ENCODE peak calls at places on chromosomes 6 and 20, in eight cellular contexts. N is naive thymus-derived CD4-positive, alpha-beta T cell; D is stimulated activated CD8-positive, alpha-beta memory T cell treated with anti-CD3 and anti-CD28 coated beads, Interleukin-15, amount 100 ng/mL, for 1 hour; F is cardiac muscle cell; H is Daoy; M is astrocyte of the cerebellum; U is activated gamma-delta T cell treated with anti-CD3 and anti-CD28 coated beads, Interleukin-2, amount 50 U/mL, for 16 hours; B is hippocampal formation. X is an unnamed sample.
A peak's percentile ranks its signal among the peaks of the same experiment; 100 is the strongest.

GRCh38 chr20:62368629-62369507 is 1.8 kb upstream of the LAMA5 start:
- DNase-seq in N (no peak), D (no peak), F (peak; percentile 77), H (peak; percentile 82), M (no peak), U (no peak), B (no peak), X (no peak)

GRCh38 chr6:13573669-13574110 is 711 bp upstream of the SIRT5 start:
- DNase-seq in N (no peak), D (no peak), F (peak; percentile 3), H (peak; percentile 75), M (no peak), U (no peak), B (peak; percentile 34), X (no peak)

GRCh38 chr6:89173634-89174033 is 27.8 kb downstream of the PM20D2 start:
- DNase-seq in N (no peak), D (no peak), F (no peak), H (no peak), M (no peak), U (no peak), B (no peak), X (no peak)

GRCh38 chr20:59258103-59258705 is 42.2 kb upstream of the EDN3 start:
- DNase-seq in N (no peak), D (no peak), F (no peak), H (no peak), M (no peak), U (no peak), B (no peak), X (no peak)

GRCh38 chr6:40348591-40348990 is 238.6 kb downstream of the LRFN2 start:
- DNase-seq in N (no peak), D (no peak), F (no peak), H (no peak), M (no peak), U (no peak), B (no peak), X (no peak)

GRCh38 chr6:41965429-41966213 is 24.0 kb upstream of the CCND3 start:
- DNase-seq in N (no peak), D (no peak), F (no peak), H (peak; percentile 25), M (no peak), U (no peak), B (no peak), X (no peak)

GRCh38 chr20:14860410-14860814 is 523.0 kb upstream of the FLRT3 start:
- DNase-seq in N (no peak), D (no peak), F (peak; percentile 5), H (no peak), M (no peak), U (no peak), B (no peak), X (no peak)

GRCh38 chr20:44024820-44025580 is 110.3 kb downstream of the TOX2 start:
- DNase-seq in N (no peak), D (no peak), F (no peak), H (no peak), M (no peak), U (no peak), B (no peak), X (no peak)

GRCh38 chr20:35776513-35777101 is 4.8 kb downstream of the PHF20 start:
- DNase-seq in N (no peak), D (no peak), F (no peak), H (peak; percentile 19), M (no peak), U (no peak), B (no peak), X (no peak)

GRCh38 chr6:161618816-161619454 is 345.1 kb upstream of the AGPAT4 start:
- DNase-seq in N (no peak), D (no peak), F (peak; percentile 59), H (peak; percentile 70), M (peak; percentile 65), U (no peak), B (peak; percentile 85), X (peak; percentile 37)

GRCh38 chr6:74872754-74873446 is 333.0 kb downstream of the COL12A1 start:
- DNase-seq in N (no peak), D (no peak), F (no peak), H (no peak), M (no peak), U (no peak), B (no peak), X (no peak)

GRCh38 chr20:25018841-25019240 is 26.3 kb upstream of the APMAP start:
- DNase-seq in N (no peak), D (no peak), F (no peak), H (no peak), M (no peak), U (no peak), B (no peak), X (no peak)

X was measured in HFF-Myc.